ENCODE peak calls at places on chromosomes 2 and 18, in seven cellular contexts. Y is foreskin fibroblast, L is thoracic aorta, T is PC-3, Z is left ventricle myocardium inferior, G is astrocyte, D is pancreas. P is an unnamed sample.

GRCh38 chr2:10580170-10580539 is 109.6 kb downstream of the NOL10 start:
- DNase-seq in Y (no peak), L (no peak), T (no peak), Z (no peak), G (no peak), D (no peak), P (no peak)

GRCh38 chr2:132583666-132584360 is 86.2 kb downstream of the LYPD1 start:
- DNase-seq in Y (no peak), L (no peak), T (no peak), Z (no peak), G (no peak), D (no peak), P (no peak)

GRCh38 chr18:53458944-53459580 is 765.4 kb downstream of the MBD2 start:
- DNase-seq in Y (no peak), L (no peak), T (no peak), Z (peak; percentile 23), G (peak; percentile 2), D (no peak), P (peak; percentile 28)

GRCh38 chr18:60826346-60826745 is 453.8 kb upstream of the MC4R start:
- DNase-seq in Y (no peak), L (no peak), T (peak; percentile 6), Z (no peak), G (no peak), D (no peak), P (no peak)

GRCh38 chr2:74181739-74182138 is 3.1 kb upstream of the MOB1A start:
- DNase-seq in Y (peak; percentile 44), L (no peak), T (no peak), Z (no peak), G (no peak), D (no peak), P (no peak)

GRCh38 chr18:10476430-10476829 is 22.0 kb downstream of the APCDD1 start:
- DNase-seq in Y (peak; percentile 82), L (no peak), T (no peak), Z (no peak), G (peak; percentile 80), D (no peak), P (peak; percentile 59)

GRCh38 chr2:96967436-96967835 is 18.9 kb downstream of the FAM178B start:
- DNase-seq in Y (no peak), L (no peak), T (no peak), Z (no peak), G (no peak), D (no peak), P (no peak)

GRCh38 chr2:133352719-133353118 is 215.5 kb downstream of the NCKAP5 start:
- DNase-seq in Y (no peak), L (no peak), T (no peak), Z (no peak), G (no peak), D (no peak), P (no peak)

GRCh38 chr2:28164280-28164801 is 228.3 kb upstream of the FOSL2 start:
- DNase-seq in Y (peak; percentile 42), L (no peak), T (no peak), Z (peak; percentile 41), G (no peak), D (no peak), P (no peak)

GRCh38 chr18:59737776-59738295 is 40.6 kb upstream of the CCBE1 start:
- DNase-seq in Y (no peak), L (no peak), T (no peak), Z (no peak), G (no peak), D (no peak), P (no peak)

GRCh38 chr2:240637901-240638175 is 12.6 kb downstream of the GPR35 start:
- DNase-seq in Y (no peak), L (no peak), T (no peak), Z (peak; percentile 8), G (no peak), D (no peak), P (no peak)

GRCh38 chr2:52387937-52388590 is 1356.1 kb upstream of the NRXN1 start:
- DNase-seq in Y (no peak), L (no peak), T (no peak), Z (no peak), G (no peak), D (no peak), P (no peak)

GRCh38 chr2:83584674-83585073 is 874.4 kb downstream of the SUCLG1 start:
- DNase-seq in Y (peak; percentile 14), L (no peak), T (no peak), Z (no peak), G (peak; percentile 28), D (no peak), P (peak; percentile 75)

GRCh38 chr18:52312321-52312720 is 27.7 kb upstream of the DCC start:
- DNase-seq in Y (no peak), L (no peak), T (peak; percentile 16), Z (no peak), G (peak; percentile 74), D (no peak), P (no peak)

GRCh38 chr2:192194866-192195547 is at the start of gene TMEFF2:
- DNase-seq in Y (peak; percentile 80), L (no peak), T (peak; percentile 43), Z (peak; percentile 57), G (peak; percentile 73), D (peak; percentile 83), P (no peak)

GRCh38 chr18:61326407-61326806 is 6.8 kb upstream of the CDH20 start:
- DNase-seq in Y (no peak), L (no peak), T (no peak), Z (no peak), G (no peak), D (no peak), P (no peak)

GRCh38 chr2:188852752-188853151 is 121.4 kb upstream of the COL3A1 start:
- DNase-seq in Y (peak; percentile 37), L (no peak), T (peak; percentile 2), Z (no peak), G (no peak), D (no peak), P (no peak)

GRCh38 chr2:86396304-86396785 is 44.8 kb upstream of the KDM3A start:
- DNase-seq in Y (peak; percentile 7), L (no peak), T (peak; percentile 65), Z (no peak), G (peak; percentile 24), D (peak; percentile 60), P (no peak)

GRCh38 chr18:78293940-78294401 is 685.6 kb upstream of the SALL3 start:
- DNase-seq in Y (no peak), L (no peak), T (no peak), Z (no peak), G (no peak), D (no peak), P (no peak)

GRCh38 chr2:148132400-148132799 is 111.5 kb downstream of the MBD5 start:
- DNase-seq in Y (peak; percentile 26), L (no peak), T (peak; percentile 62), Z (no peak), G (peak; percentile 60), D (no peak), P (peak; percentile 33)

GRCh38 chr2:157733263-157733662 is 104.6 kb upstream of the ACVR1C start:
- DNase-seq in Y (no peak), L (no peak), T (no peak), Z (no peak), G (no peak), D (no peak), P (no peak)

GRCh38 chr18:48820483-48821250 is 130.1 kb downstream of the SMAD7 start:
- DNase-seq in Y (no peak), L (no peak), T (no peak), Z (peak; percentile 6), G (no peak), D (peak; percentile 26), P (no peak)

GRCh38 chr18:58723810-58724602 is 52.7 kb downstream of the MALT1 start:
- DNase-seq in Y (peak; percentile 6), L (no peak), T (no peak), Z (no peak), G (no peak), D (no peak), P (no peak)

GRCh38 chr2:190786404-190787166 is 94.0 kb upstream of the GLS start:
- DNase-seq in Y (no peak), L (no peak), T (peak; percentile 64), Z (no peak), G (no peak), D (no peak), P (no peak)

DNA sequence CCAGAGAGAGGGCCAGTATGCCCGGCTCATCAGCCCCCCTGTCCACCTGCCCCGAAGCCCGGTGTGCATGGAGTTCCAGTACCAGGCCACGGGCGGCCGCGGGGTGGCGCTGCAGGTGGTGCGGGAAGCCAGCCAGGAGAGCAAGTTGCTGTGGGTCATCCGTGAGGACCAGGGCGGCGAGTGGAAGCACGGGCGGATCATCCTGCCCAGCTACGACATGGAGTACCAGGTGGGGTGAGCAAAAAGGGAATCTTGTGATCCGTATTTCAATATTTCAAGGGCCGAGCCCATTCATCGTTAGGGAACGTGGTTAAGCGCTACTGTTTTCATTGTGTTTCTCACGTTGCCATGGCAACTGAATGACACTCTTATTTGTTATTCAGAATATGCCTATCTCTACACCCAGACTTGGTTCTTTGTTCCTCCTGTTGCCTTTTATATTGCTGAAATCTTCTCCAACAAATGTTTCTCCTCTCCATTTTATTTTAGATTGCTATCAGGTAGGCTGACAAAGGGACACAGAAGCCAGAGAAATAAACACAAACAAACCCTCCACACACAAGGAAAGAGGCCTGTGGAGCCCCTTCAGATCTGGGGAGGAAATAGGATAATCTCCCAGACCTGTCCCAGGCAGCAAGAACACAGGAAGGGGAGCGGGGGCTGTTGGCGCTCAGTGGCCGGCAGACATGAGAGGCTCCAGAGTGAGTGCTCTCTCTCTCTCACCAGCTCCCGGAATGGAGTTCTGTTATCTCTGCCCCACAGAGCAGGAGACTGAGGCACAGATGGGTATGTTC is 81.6 kb downstream of the NRP2 start:
- DNase-seq in Y (peak; percentile 68), L (no peak), T (no peak), Z (peak; percentile 29), G (peak; percentile 94), D (peak; percentile 81), P (peak; percentile 65)
- H3K4me3 ChIP-seq in Y (no peak overlapping the region), L (no peak overlapping the region), T (no peak overlapping the region), Z (no peak overlapping the region), G (peak overlapping the region; percentile 8), D (no peak overlapping the region), P (no peak overlapping the region)

GRCh38 chr18:5894613-5895299 is 566 bp downstream of the TMEM200C start:
- DNase-seq in Y (no peak), L (no peak), T (no peak), Z (peak; percentile 12), G (peak; percentile 2), D (peak; percentile 63), P (no peak)
- TF ChIP-seq CTCF in Y (no peak), L (no peak), T (no peak), Z (no peak), G (no peak), D (no peak), P (no peak)

GRCh38 chr2:235864746-235865535 is 303.2 kb downstream of the GBX2 start:
- DNase-seq in Y (peak; percentile 35), L (no peak), T (no peak), Z (no peak), G (peak; percentile 29), D (no peak), P (peak; percentile 10)
- H3K4me3 ChIP-seq in Y (peak overlapping the region; percentile 15), L (no peak overlapping the region), T (no peak overlapping the region), Z (no peak overlapping the region), G (peak overlapping the region; percentile 42), D (no peak overlapping the region), P (peak overlapping the region; percentile 30)

GRCh38 chr2:166700079-166700478 is 188.2 kb upstream of the XIRP2 start:
- DNase-seq in Y (no peak), L (no peak), T (peak; percentile 47), Z (no peak), G (no peak), D (no peak), P (no peak)
- TF ChIP-seq CTCF in Y (no peak), L (peak; percentile 31), T (peak; percentile 69), Z (peak; percentile 32), G (peak; percentile 3), D (no peak), P (no peak)

GRCh38 chr2:97992836-97993825 is 2.6 kb downstream of the TMEM131 start:
- DNase-seq in Y (no peak), L (no peak), T (peak; percentile 38), Z (no peak), G (peak; percentile 10), D (no peak), P (no peak)
- H3K4me3 ChIP-seq in Y (peak overlapping the region; percentile 81), L (peak overlapping the region; percentile 97), T (peak overlapping the region; percentile 98), Z (peak overlapping the region; percentile 95), G (peak overlapping the region; percentile 80), D (no peak overlapping the region), P (peak overlapping the region; percentile 84)

P was measured in AG04449.